ENCODE peak calls at places on chromosomes 3 and 15, in six cellular contexts. M is activated naive CD8-positive, alpha-beta T cell treated with anti-CD3 and anti-CD28 coated beads, Interleukin-2, amount 50 U/mL, for 24 hours; J is CD4-positive, alpha-beta T cell; S is NCI-H1694; K is stimulated activated CD4-positive, alpha-beta T cell treated with anti-CD3 and anti-CD28 coated beads, Interleukin-12 subunit alpha, Interleukin-12 subunit beta, amount 100 ng/mL, for 24 hours; F is NCI-H524. A is an unnamed sample.

GRCh38 chr15:82047493-82048446 is 2.0 kb upstream of the MEX3B start:
- DNase-seq in K (peak; percentile 8), M (peak; percentile 28), F (no peak), J (no peak), S (no peak), A (no peak)

GRCh38 chr3:10515396-10515795 is 10.0 kb upstream of the ATP2B2 start:
- DNase-seq in J (no peak), S (no peak), M (no peak), F (no peak), K (no peak), A (peak; percentile 14)

GRCh38 chr3:134652409-134652831 is 1.6 kb upstream of the KY start:
- DNase-seq in F (no peak), M (no peak), K (no peak), S (no peak), J (no peak), A (no peak)

GRCh38 chr3:106428565-106428994 is 559.8 kb upstream of the CBLB start:
- DNase-seq in M (peak; percentile 20), J (no peak), K (peak; percentile 33), F (no peak), S (no peak), A (peak; percentile 69)

GRCh38 chr15:101535170-101535902 is 45.8 kb upstream of the PCSK6 start:
- DNase-seq in M (no peak), S (no peak), J (no peak), F (no peak), K (no peak), A (no peak)

GRCh38 chr15:69478259-69478687 is 25.7 kb downstream of the RPLP1 start:
- DNase-seq in J (no peak), K (no peak), S (peak; percentile 58), M (peak; percentile 69), F (peak; percentile 86), A (peak; percentile 64)

GRCh38 chr3:52277972-52278509 is 408 bp downstream of the WDR82 start:
- DNase-seq in J (peak; percentile 40), M (peak; percentile 70), F (no peak), K (peak; percentile 45), S (no peak), A (peak; percentile 84)

GRCh38 chr15:66094331-66094730 is 159.2 kb downstream of the MEGF11 start:
- DNase-seq in F (peak; percentile 97), M (no peak), K (no peak), S (peak; percentile 33), J (no peak), A (no peak)

GRCh38 chr3:12444582-12445468 is 39.5 kb upstream of the TSEN2 start:
- DNase-seq in J (no peak), M (no peak), F (no peak), S (no peak), K (no peak), A (peak; percentile 48)

GRCh38 chr3:45929042-45929679 is 14.1 kb upstream of the CXCR6 start:
- DNase-seq in M (peak; percentile 68), S (peak; percentile 0), F (no peak), K (peak; percentile 60), J (peak; percentile 54), A (no peak)

GRCh38 chr15:71275098-71275497 is 159.8 kb downstream of the THSD4 start:
- DNase-seq in F (no peak), K (no peak), M (no peak), S (no peak), J (no peak), A (no peak)

GRCh38 chr15:71364117-71364584 is 248.9 kb downstream of the THSD4 start:
- DNase-seq in J (no peak), K (no peak), F (no peak), S (no peak), M (no peak), A (no peak)

A was measured in suprapubic skin.